ENCODE peak calls at places on chromosomes 5 and 9, in nine cellular contexts. Q, H, S, W, E, A, D, I and J are unnamed samples.

GRCh38 chr9:105127863-105128220 is 116.6 kb upstream of the SLC44A1 start:
- DNase-seq in W (no peak), E (no peak), Q (no peak), S (no peak), D (peak), H (no peak), A (no peak), I (no peak), J (no peak)

GRCh38 chr9:133374612-133375115 is 1.2 kb downstream of the SURF4 start:
- DNase-seq in E (no peak), D (no peak), Q (no peak), W (no peak), I (no peak), A (no peak), H (no peak), S (no peak), J (no peak)

GRCh38 chr5:148653840-148654781 is at the start of gene HTR4:
- DNase-seq in H (peak), W (no peak), Q (peak), A (peak), D (no peak), S (no peak), E (no peak), I (no peak), J (no peak)

GRCh38 chr5:131394128-131394527 is 130.3 kb downstream of the CDC42SE2 start:
- DNase-seq in W (no peak), I (no peak), E (no peak), H (no peak), S (no peak), Q (no peak), D (no peak), A (no peak), J (no peak)

GRCh38 chr5:126881821-126882220 is 104.9 kb downstream of the LMNB1 start:
- DNase-seq in E (no peak), S (no peak), Q (no peak), W (no peak), D (no peak), H (no peak), I (no peak), A (no peak), J (no peak)

GRCh38 chr5:164188733-164189148 is 683.3 kb downstream of the MAT2B start:
- DNase-seq in Q (peak), D (no peak), W (no peak), A (no peak), I (no peak), E (no peak), S (no peak), H (no peak), J (no peak)

GRCh38 chr9:35313911-35314310 is 152.1 kb downstream of the UNC13B start:
- DNase-seq in D (no peak), Q (no peak), E (no peak), A (no peak), W (no peak), S (no peak), I (no peak), H (no peak), J (no peak)

GRCh38 chr9:101462558-101462957 is 27.0 kb upstream of the ALDOB start:
- DNase-seq in D (no peak), S (no peak), I (no peak), Q (no peak), W (no peak), E (no peak), H (no peak), A (no peak), J (no peak)

GRCh38 chr9:133419005-133419404 is 1.2 kb upstream of the REXO4 start:
- DNase-seq in W (no peak), Q (no peak), H (no peak), I (no peak), D (no peak), S (no peak), E (no peak), A (peak), J (no peak)

GRCh38 chr9:69385474-69386091 is 60.6 kb downstream of the ENTREP1 start:
- DNase-seq in H (no peak), A (no peak), W (peak), D (no peak), E (no peak), S (no peak), Q (no peak), I (no peak), J (no peak)

GRCh38 chr9:14438232-14438966 is 124.5 kb upstream of the NFIB start:
- DNase-seq in I (no peak), S (no peak), H (no peak), E (no peak), W (no peak), Q (peak), A (no peak), D (no peak), J (no peak)

GRCh38 chr5:73946926-73947455 is 321.0 kb downstream of the ARHGEF28 start:
- DNase-seq in E (no peak), D (no peak), S (no peak), Q (no peak), W (no peak), I (no peak), A (no peak), H (no peak), J (no peak)

GRCh38 chr9:82363236-82363635 is 374.7 kb downstream of the SPATA31D1 start:
- DNase-seq in A (no peak), W (no peak), E (no peak), I (no peak), D (no peak), S (no peak), Q (no peak), H (no peak), J (no peak)

GRCh38 chr5:42855386-42855785 is 43.7 kb upstream of the SELENOP start:
- DNase-seq in I (no peak), S (no peak), E (no peak), A (no peak), H (no peak), Q (no peak), W (no peak), D (no peak), J (no peak)

GRCh38 chr5:394671-395155 is 48.3 kb upstream of the EXOC3 start:
- DNase-seq in I (peak), S (no peak), Q (peak), E (no peak), W (no peak), H (peak), D (no peak), A (peak), J (no peak)

GRCh38 chr9:534886-535285 is 306.6 kb upstream of the DMRT1 start:
- DNase-seq in H (no peak), D (peak), I (no peak), E (no peak), W (no peak), A (no peak), S (peak), Q (no peak), J (no peak)

GRCh38 chr9:113599647-113600476 is 136.3 kb downstream of the RGS3 start:
- DNase-seq in H (peak), E (no peak), S (no peak), Q (no peak), D (no peak), A (peak), I (no peak), W (peak), J (peak)

GRCh38 chr5:159451197-159452052 is 121.1 kb upstream of the IL12B start:
- DNase-seq in Q (no peak), E (peak), H (no peak), S (no peak), I (peak), D (peak), A (no peak), W (no peak), J (no peak)

GRCh38 chr5:144333336-144333920 is 162.8 kb downstream of the KCTD16 start:
- DNase-seq in W (no peak), Q (no peak), D (no peak), S (no peak), H (no peak), A (no peak), E (no peak), I (no peak), J (no peak)

GRCh38 chr5:350355-350754 is 28.8 kb downstream of the AHRR start:
- DNase-seq in E (no peak), S (no peak), A (no peak), D (no peak), W (no peak), I (no peak), Q (peak), H (no peak), J (no peak)

GRCh38 chr5:1474875-1475543 is 29.8 kb upstream of the SLC6A3 start:
- DNase-seq in S (peak), H (peak), Q (no peak), I (peak), E (peak), W (no peak), A (peak), D (no peak), J (peak)

GRCh38 chr9:2021731-2022130 is 6.6 kb downstream of the SMARCA2 start:
- DNase-seq in E (no peak), W (no peak), S (no peak), D (no peak), Q (no peak), H (no peak), A (no peak), I (no peak), J (no peak)

GRCh38 chr5:156707750-156708149 is 142.3 kb upstream of the PPP1R2B start:
- DNase-seq in Q (no peak), E (no peak), H (no peak), W (no peak), S (no peak), A (no peak), D (no peak), I (no peak), J (no peak)

GRCh38 chr9:133116346-133117231 is 4.5 kb downstream of the RALGDS start:
- DNase-seq in S (peak), Q (no peak), D (no peak), H (peak), I (peak), A (peak), W (peak), E (no peak), J (peak)

GRCh38 chr5:16791036-16791705 is 144.9 kb downstream of the MYO10 start:
- DNase-seq in D (peak), S (no peak), E (peak), W (no peak), Q (peak), I (no peak), A (no peak), H (no peak), J (no peak)

GRCh38 chr5:124444147-124444775 is 302.2 kb downstream of the ZNF608 start:
- DNase-seq in D (no peak), I (no peak), S (no peak), H (no peak), A (no peak), W (no peak), Q (no peak), E (no peak), J (no peak)

GRCh38 chr9:98774746-98775145 is 21.6 kb downstream of the ANKS6 start:
- DNase-seq in I (no peak), A (no peak), S (no peak), Q (peak), H (no peak), W (no peak), E (no peak), D (no peak), J (no peak)
- H3K4me3 ChIP-seq in I (no peak), A (no peak), S (no peak), Q (no peak), H (no peak), W (no peak), E (no peak), D (no peak), J (no peak)

GRCh38 chr9:98930792-98931191 is 12.9 kb upstream of the COL15A1 start:
- DNase-seq in I (peak), Q (no peak), W (no peak), D (no peak), S (no peak), H (no peak), A (no peak), E (no peak), J (no peak)
- H3K4me3 ChIP-seq in I (no peak), Q (no peak), W (no peak), D (no peak), S (no peak), H (no peak), A (no peak), E (no peak), J (no peak)

GRCh38 chr9:135087899-135088347 is 455 bp downstream of the OLFM1 start:
- DNase-seq in D (no peak), I (no peak), E (no peak), S (no peak), H (no peak), A (peak), Q (no peak), W (no peak), J (peak)
- H3K4me3 ChIP-seq in D (no peak), I (peak), E (peak), S (peak), H (peak), A (no peak), Q (peak), W (peak), J (peak)

GRCh38 chr5:170289749-170290148 is 7.8 kb downstream of the LCP2 start:
- DNase-seq in D (no peak), E (peak), W (no peak), I (no peak), A (no peak), S (peak), H (no peak), Q (no peak), J (no peak)

GRCh38 chr5:170292509-170292908 is 5.1 kb downstream of the LCP2 start:
- DNase-seq in H (no peak), I (no peak), E (no peak), Q (no peak), S (no peak), W (no peak), D (no peak), A (no peak), J (no peak)

GRCh38 chr5:170296036-170296934 is 1.3 kb downstream of the LCP2 start:
- DNase-seq in D (no peak), Q (no peak), W (no peak), H (no peak), I (no peak), E (no peak), S (no peak), A (no peak), J (no peak)

GRCh38 chr5:170291324-170291847 is 6.2 kb downstream of the LCP2 start:
- DNase-seq in E (no peak), Q (no peak), D (no peak), S (no peak), I (no peak), A (no peak), W (no peak), H (no peak), J (no peak)

DNA sequence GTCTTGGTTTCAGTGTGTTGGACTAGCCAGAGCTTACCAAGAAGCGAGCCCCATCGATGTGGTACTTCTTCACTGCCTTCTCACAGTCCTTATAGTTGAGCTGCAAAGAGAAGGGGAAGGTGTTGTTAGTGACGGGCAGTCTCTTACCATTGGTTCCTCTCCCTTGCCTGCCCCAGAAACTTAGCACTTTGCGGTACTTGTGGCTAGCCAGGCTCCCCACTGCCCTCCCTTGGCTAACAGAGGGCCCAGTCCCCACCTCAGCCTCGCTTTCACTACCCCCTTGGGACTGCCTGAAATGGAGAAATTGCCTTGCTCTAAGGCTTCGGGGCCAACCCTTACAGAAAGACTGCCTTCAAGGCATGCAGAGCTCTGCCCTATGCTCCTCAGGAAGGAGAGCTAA is 4.3 kb downstream of the LCP2 start:
- DNase-seq in A (peak), I (no peak), S (no peak), D (no peak), H (no peak), E (no peak), W (peak), Q (no peak), J (peak)
- H3K4me3 ChIP-seq in A (no peak), I (no peak), S (no peak), D (no peak), H (no peak), E (no peak), W (peak), Q (no peak), J (peak)